ENCODE peak calls at places on chromosome 16, in ten cellular contexts. F, W, J, O, C, Z, D, L, B and V are unnamed samples.

GRCh38 chr16:10937068-10937859 is 5.0 kb downstream of the DEXI start:
- DNase-seq in F (no peak), J (no peak), C (no peak), B (no peak), Z (no peak), L (no peak), W (no peak), O (no peak), D (no peak), V (no peak)

GRCh38 chr16:17414916-17415315 is 55.8 kb downstream of the XYLT1 start:
- DNase-seq in W (no peak), C (no peak), F (no peak), J (no peak), Z (no peak), D (no peak), L (no peak), O (no peak), B (no peak), V (no peak)

GRCh38 chr16:86300746-86301480 is 209.4 kb upstream of the FOXF1 start:
- DNase-seq in F (no peak), W (peak; percentile 33), L (no peak), Z (no peak), C (no peak), D (peak; percentile 85), B (no peak), O (no peak), J (no peak), V (no peak)

GRCh38 chr16:8505327-8505991 is 84.9 kb downstream of the TMEM114 start:
- DNase-seq in F (no peak), J (no peak), Z (no peak), D (no peak), B (no peak), L (no peak), W (no peak), C (no peak), O (no peak), V (no peak)

GRCh38 chr16:637081-638018 is 1.2 kb upstream of the METTL26 start:
- DNase-seq in D (peak; percentile 81), C (no peak), Z (peak; percentile 96), J (no peak), L (peak; percentile 91), B (peak; percentile 94), F (no peak), W (peak; percentile 88), O (peak; percentile 100), V (no peak)

GRCh38 chr16:10206215-10206614 is 24.0 kb upstream of the GRIN2A start:
- DNase-seq in C (no peak), L (no peak), W (no peak), B (no peak), O (peak; percentile 35), F (no peak), J (peak; percentile 8), Z (no peak), D (no peak), V (no peak)

GRCh38 chr16:88128556-88128955 is 177.3 kb downstream of the BANP start:
- DNase-seq in D (no peak), W (no peak), B (no peak), J (no peak), Z (no peak), F (no peak), O (no peak), C (no peak), L (no peak), V (no peak)

GRCh38 chr16:87375426-87376135 is 8.0 kb downstream of the FBXO31 start:
- DNase-seq in J (no peak), D (peak; percentile 55), B (no peak), W (no peak), C (no peak), L (no peak), F (peak; percentile 42), O (no peak), Z (no peak), V (peak; percentile 42)

GRCh38 chr16:4709481-4709880 is 16.1 kb downstream of the NUDT16L1 start:
- DNase-seq in B (no peak), J (no peak), C (no peak), Z (no peak), W (no peak), D (peak; percentile 84), O (no peak), F (no peak), L (no peak), V (no peak)

GRCh38 chr16:1772362-1772907 is at the start of gene EME2:
- DNase-seq in Z (no peak), C (no peak), O (peak; percentile 62), L (no peak), J (no peak), B (no peak), F (peak; percentile 42), W (no peak), D (peak; percentile 33), V (no peak)

GRCh38 chr16:3047387-3047720 is 993 bp downstream of the MMP25 start:
- DNase-seq in L (no peak), O (no peak), J (no peak), W (no peak), Z (no peak), B (no peak), C (no peak), F (no peak), D (no peak), V (no peak)

GRCh38 chr16:22318690-22319358 is 21.6 kb downstream of the POLR3E start:
- DNase-seq in F (peak; percentile 36), J (no peak), Z (no peak), C (no peak), O (peak; percentile 61), L (no peak), W (peak; percentile 68), D (peak; percentile 22), B (peak; percentile 47), V (no peak)

GRCh38 chr16:78503501-78504110 is 404.2 kb downstream of the WWOX start:
- DNase-seq in W (peak; percentile 58), D (peak; percentile 11), J (peak; percentile 7), F (no peak), B (peak; percentile 82), C (no peak), O (peak; percentile 38), Z (no peak), L (no peak), V (no peak)

DNA sequence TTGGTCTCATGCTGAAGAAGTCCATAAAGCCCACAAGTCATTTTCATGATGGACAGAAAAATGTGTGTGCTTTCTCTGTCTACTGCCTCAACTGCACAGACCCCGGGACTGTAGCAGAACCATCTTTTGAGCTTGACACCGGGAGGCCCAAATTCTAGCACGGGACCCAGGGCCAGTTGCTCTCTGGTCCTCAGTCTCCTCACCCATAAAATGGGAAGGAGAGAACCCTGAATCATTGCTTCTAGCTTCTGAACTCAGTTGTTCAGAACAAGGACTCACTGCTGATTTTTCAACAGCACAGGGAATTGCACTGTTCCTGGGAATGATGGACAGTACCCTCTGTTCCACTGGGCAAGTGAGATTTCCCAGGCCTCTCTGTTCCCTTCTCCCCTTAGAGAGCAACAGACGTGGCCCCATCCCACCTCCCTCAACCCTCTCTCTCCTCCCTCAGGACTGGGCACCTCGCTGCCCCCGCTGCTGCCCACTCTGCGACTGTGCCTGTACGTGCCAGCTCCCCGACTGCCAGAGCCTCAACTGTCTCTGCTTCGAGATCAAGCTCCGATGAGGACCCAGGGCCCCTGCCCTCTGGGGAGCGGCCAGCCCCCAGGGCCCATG is 2.2 kb upstream of the ALDOA start:
- DNase-seq in B (no peak), C (no peak), D (no peak), F (no peak), O (no peak), J (no peak), W (no peak), Z (no peak), L (no peak), V (no peak)
- TF ChIP-seq CTCF in B (no peak), C (no peak), D (no peak), F (no peak), O (no peak), J (no peak), W (no peak), Z (no peak), L (no peak), V (no peak)

GRCh38 chr16:73012341-73012740 is 35.6 kb downstream of the ZFHX3 start:
- DNase-seq in F (no peak), B (no peak), J (no peak), D (no peak), W (no peak), O (no peak), C (no peak), L (no peak), Z (no peak), V (no peak)

GRCh38 chr16:73013974-73014373 is 34.0 kb downstream of the ZFHX3 start:
- DNase-seq in W (no peak), J (no peak), C (no peak), O (no peak), B (no peak), Z (no peak), L (no peak), F (no peak), D (no peak), V (no peak)

GRCh38 chr16:73014768-73015167 is 33.2 kb downstream of the ZFHX3 start:
- DNase-seq in W (no peak), O (no peak), C (no peak), F (no peak), D (no peak), Z (no peak), B (no peak), J (no peak), L (no peak), V (no peak)

GRCh38 chr16:73010150-73010676 is 37.7 kb downstream of the ZFHX3 start:
- DNase-seq in W (no peak), F (no peak), O (no peak), J (no peak), D (no peak), Z (no peak), B (no peak), C (no peak), L (no peak), V (peak; percentile 48)

DNA sequence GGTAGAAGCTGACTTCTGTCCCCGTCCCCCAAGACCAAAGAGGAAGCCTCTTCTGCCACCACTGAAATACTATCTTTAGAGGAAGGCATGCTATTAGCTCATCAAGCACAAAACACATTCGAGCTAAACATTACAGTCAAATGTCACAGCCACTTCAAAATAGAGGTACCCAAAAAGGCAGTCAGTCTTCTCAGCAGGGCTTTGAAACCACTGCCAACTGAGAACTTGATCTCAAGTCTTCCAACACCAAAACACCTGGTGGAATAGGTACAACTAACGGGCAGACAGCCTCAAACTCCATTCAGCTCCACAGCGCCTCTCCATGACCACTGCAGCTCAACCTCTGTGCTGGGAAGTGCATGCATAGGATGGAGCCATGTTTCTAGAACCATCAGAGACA is 36.0 kb downstream of the ZFHX3 start:
- DNase-seq in C (no peak), F (no peak), W (no peak), J (no peak), B (no peak), O (no peak), D (no peak), Z (no peak), L (no peak), V (no peak)
- TF ChIP-seq CTCF in C (no peak), F (peak; percentile 28), W (no peak), J (peak; percentile 23), B (no peak), O (peak; percentile 14), D (no peak), Z (no peak), L (no peak), V (peak; percentile 17)

GRCh38 chr16:57994778-57995177 is 5.7 kb downstream of the ZNF319 start:
- DNase-seq in Z (peak; percentile 52), C (no peak), B (peak; percentile 54), L (no peak), J (peak; percentile 37), W (peak; percentile 31), F (no peak), D (peak; percentile 25), O (peak; percentile 62), V (no peak)
- TF ChIP-seq CTCF in Z (no peak), C (peak; percentile 52), B (peak; percentile 42), L (no peak), J (peak; percentile 69), W (no peak), F (peak; percentile 68), D (peak; percentile 45), O (peak; percentile 47), V (peak; percentile 65)

GRCh38 chr16:89449726-89450335 is 40.5 kb downstream of the ANKRD11 start:
- DNase-seq in O (no peak), W (no peak), L (no peak), F (no peak), C (no peak), B (no peak), J (no peak), D (peak; percentile 55), Z (no peak), V (no peak)
- TF ChIP-seq CTCF in O (no peak), W (no peak), L (no peak), F (no peak), C (no peak), B (no peak), J (no peak), D (no peak), Z (no peak), V (no peak)